ENCODE peak calls at places on chromosomes 13 and 19, in seven cellular contexts. One of them, this sample, is unnamed.

GRCh38 chr19:53157601-53158000 is 1.3 kb downstream of the ZNF347 start:
- DNase-seq in nephron progenitor cell: peak; percentile 24
- DNase-seq in tibial nerve: no peak
- DNase-seq in tibial artery: no peak
- DNase-seq in T-helper 1 cell: no peak
- DNase-seq in MV-4-11: no peak
- DNase-seq in OCI-M1: peak; percentile 48
- DNase-seq in this sample: no peak

GRCh38 chr13:111407381-111408131 is 87.1 kb downstream of the TEX29 start:
- DNase-seq in nephron progenitor cell: no peak
- DNase-seq in tibial nerve: no peak
- DNase-seq in tibial artery: no peak
- DNase-seq in T-helper 1 cell: no peak
- DNase-seq in MV-4-11: no peak
- DNase-seq in OCI-M1: no peak
- DNase-seq in this sample: no peak

GRCh38 chr19:13604902-13605586 is 98.8 kb upstream of the CACNA1A start:
- DNase-seq in nephron progenitor cell: no peak
- DNase-seq in tibial nerve: no peak
- DNase-seq in tibial artery: no peak
- DNase-seq in T-helper 1 cell: no peak
- DNase-seq in MV-4-11: no peak
- DNase-seq in OCI-M1: peak; percentile 90
- DNase-seq in this sample: no peak

GRCh38 chr19:18859676-18860301 is 28.0 kb downstream of the UPF1 start:
- DNase-seq in nephron progenitor cell: no peak
- DNase-seq in tibial nerve: no peak
- DNase-seq in tibial artery: no peak
- DNase-seq in T-helper 1 cell: no peak
- DNase-seq in MV-4-11: no peak
- DNase-seq in OCI-M1: no peak
- DNase-seq in this sample: no peak

GRCh38 chr13:83532809-83533208 is 349.5 kb downstream of the SLITRK1 start:
- DNase-seq in nephron progenitor cell: no peak
- DNase-seq in tibial nerve: no peak
- DNase-seq in tibial artery: no peak
- DNase-seq in T-helper 1 cell: no peak
- DNase-seq in MV-4-11: no peak
- DNase-seq in OCI-M1: no peak
- DNase-seq in this sample: no peak

GRCh38 chr13:20140487-20140886 is 20.4 kb downstream of the GJA3 start:
- DNase-seq in nephron progenitor cell: no peak
- DNase-seq in tibial nerve: no peak
- DNase-seq in tibial artery: no peak
- DNase-seq in T-helper 1 cell: no peak
- DNase-seq in MV-4-11: no peak
- DNase-seq in OCI-M1: no peak
- DNase-seq in this sample: no peak

GRCh38 chr13:65926750-65927171 is 1303.4 kb downstream of the PCDH9 start:
- DNase-seq in nephron progenitor cell: peak; percentile 21
- DNase-seq in tibial nerve: no peak
- DNase-seq in tibial artery: no peak
- DNase-seq in T-helper 1 cell: no peak
- DNase-seq in MV-4-11: no peak
- DNase-seq in OCI-M1: peak; percentile 39
- DNase-seq in this sample: no peak

GRCh38 chr13:36069881-36070366 is 61.3 kb downstream of the DCLK1 start:
- DNase-seq in nephron progenitor cell: no peak
- DNase-seq in tibial nerve: no peak
- DNase-seq in tibial artery: no peak
- DNase-seq in T-helper 1 cell: no peak
- DNase-seq in MV-4-11: no peak
- DNase-seq in OCI-M1: no peak
- DNase-seq in this sample: no peak

GRCh38 chr19:13029893-13030292 is 34.6 kb downstream of the NFIX start:
- DNase-seq in nephron progenitor cell: no peak
- DNase-seq in tibial nerve: no peak
- DNase-seq in tibial artery: peak; percentile 73
- DNase-seq in T-helper 1 cell: no peak
- DNase-seq in MV-4-11: no peak
- DNase-seq in OCI-M1: no peak
- DNase-seq in this sample: no peak

GRCh38 chr19:38684078-38684861 is 36.8 kb downstream of the ACTN4 start:
- DNase-seq in nephron progenitor cell: no peak
- DNase-seq in tibial nerve: peak; percentile 43
- DNase-seq in tibial artery: peak; percentile 94
- DNase-seq in T-helper 1 cell: no peak
- DNase-seq in MV-4-11: peak; percentile 93
- DNase-seq in OCI-M1: peak; percentile 71
- DNase-seq in this sample: no peak

GRCh38 chr19:48770223-48770622 is 14.9 kb downstream of the FGF21 start:
- DNase-seq in nephron progenitor cell: no peak
- DNase-seq in tibial nerve: no peak
- DNase-seq in tibial artery: no peak
- DNase-seq in T-helper 1 cell: no peak
- DNase-seq in MV-4-11: no peak
- DNase-seq in OCI-M1: no peak
- DNase-seq in this sample: no peak

GRCh38 chr19:38632476-38633213 is 13.7 kb downstream of the EIF3K start:
- DNase-seq in nephron progenitor cell: no peak
- DNase-seq in tibial nerve: no peak
- DNase-seq in tibial artery: no peak
- DNase-seq in T-helper 1 cell: no peak
- DNase-seq in MV-4-11: no peak
- DNase-seq in OCI-M1: no peak
- DNase-seq in this sample: no peak

GRCh38 chr13:48731957-48732569 is 78.3 kb downstream of the CYSLTR2 start:
- DNase-seq in nephron progenitor cell: peak; percentile 68
- DNase-seq in tibial nerve: no peak
- DNase-seq in tibial artery: no peak
- DNase-seq in T-helper 1 cell: peak; percentile 19
- DNase-seq in MV-4-11: peak; percentile 44
- DNase-seq in OCI-M1: peak; percentile 79
- DNase-seq in this sample: peak; percentile 69

GRCh38 chr19:900302-901111 is 7.2 kb downstream of the RNU6-9 start:
- DNase-seq in nephron progenitor cell: no peak
- DNase-seq in tibial nerve: no peak
- DNase-seq in tibial artery: no peak
- DNase-seq in T-helper 1 cell: no peak
- DNase-seq in MV-4-11: no peak
- DNase-seq in OCI-M1: no peak
- DNase-seq in this sample: no peak

GRCh38 chr13:29702912-29703351 is 107.4 kb upstream of the SLC7A1 start:
- DNase-seq in nephron progenitor cell: peak; percentile 24
- DNase-seq in tibial nerve: no peak
- DNase-seq in tibial artery: peak; percentile 73
- DNase-seq in T-helper 1 cell: no peak
- DNase-seq in MV-4-11: peak; percentile 54
- DNase-seq in OCI-M1: no peak
- DNase-seq in this sample: peak; percentile 66

GRCh38 chr19:55372316-55373081 is 2.2 kb upstream of the IL11 start:
- DNase-seq in nephron progenitor cell: no peak
- DNase-seq in tibial nerve: no peak
- DNase-seq in tibial artery: no peak
- DNase-seq in T-helper 1 cell: no peak
- DNase-seq in MV-4-11: no peak
- DNase-seq in OCI-M1: no peak
- DNase-seq in this sample: no peak

GRCh38 chr13:38685974-38686571 is 804 bp upstream of the FREM2 start:
- DNase-seq in nephron progenitor cell: peak; percentile 60
- DNase-seq in tibial nerve: no peak
- DNase-seq in tibial artery: no peak
- DNase-seq in T-helper 1 cell: no peak
- DNase-seq in MV-4-11: no peak
- DNase-seq in OCI-M1: peak; percentile 63
- DNase-seq in this sample: no peak

GRCh38 chr19:56314018-56314583 is 538 bp downstream of the ZSCAN5A start:
- DNase-seq in nephron progenitor cell: no peak
- DNase-seq in tibial nerve: no peak
- DNase-seq in tibial artery: no peak
- DNase-seq in T-helper 1 cell: no peak
- DNase-seq in MV-4-11: peak; percentile 71
- DNase-seq in OCI-M1: no peak
- DNase-seq in this sample: no peak

GRCh38 chr19:3270908-3271307 is 46.4 kb downstream of the CELF5 start:
- DNase-seq in nephron progenitor cell: no peak
- DNase-seq in tibial nerve: no peak
- DNase-seq in tibial artery: no peak
- DNase-seq in T-helper 1 cell: no peak
- DNase-seq in MV-4-11: peak; percentile 73
- DNase-seq in OCI-M1: peak; percentile 54
- DNase-seq in this sample: no peak

GRCh38 chr13:28355822-28356371 is 139.0 kb downstream of the FLT1 start:
- DNase-seq in nephron progenitor cell: no peak
- DNase-seq in tibial nerve: no peak
- DNase-seq in tibial artery: no peak
- DNase-seq in T-helper 1 cell: no peak
- DNase-seq in MV-4-11: peak; percentile 81
- DNase-seq in OCI-M1: peak; percentile 14
- DNase-seq in this sample: no peak

GRCh38 chr13:36461472-36461871 is 29.2 kb downstream of the CCNA1 start:
- DNase-seq in nephron progenitor cell: no peak
- DNase-seq in tibial nerve: no peak
- DNase-seq in tibial artery: no peak
- DNase-seq in T-helper 1 cell: no peak
- DNase-seq in MV-4-11: no peak
- DNase-seq in OCI-M1: no peak
- DNase-seq in this sample: no peak

GRCh38 chr13:106569233-106570095 is 1.5 kb upstream of the ARGLU1 start:
- DNase-seq in nephron progenitor cell: no peak
- DNase-seq in tibial nerve: no peak
- DNase-seq in tibial artery: no peak
- DNase-seq in T-helper 1 cell: no peak
- DNase-seq in MV-4-11: no peak
- DNase-seq in OCI-M1: no peak
- DNase-seq in this sample: no peak

GRCh38 chr13:113091891-113092775 is 13.5 kb upstream of the F7 start:
- DNase-seq in nephron progenitor cell: no peak
- DNase-seq in tibial nerve: no peak
- DNase-seq in tibial artery: no peak
- DNase-seq in T-helper 1 cell: no peak
- DNase-seq in MV-4-11: no peak
- DNase-seq in OCI-M1: no peak
- DNase-seq in this sample: no peak

GRCh38 chr19:39182174-39182505 is 14.6 kb upstream of the NCCRP1 start:
- DNase-seq in nephron progenitor cell: no peak
- DNase-seq in tibial nerve: no peak
- DNase-seq in tibial artery: no peak
- DNase-seq in T-helper 1 cell: no peak
- DNase-seq in MV-4-11: no peak
- DNase-seq in OCI-M1: no peak
- DNase-seq in this sample: no peak

GRCh38 chr19:33725567-33725966 is 71.1 kb upstream of the KCTD15 start:
- DNase-seq in nephron progenitor cell: no peak
- DNase-seq in tibial nerve: no peak
- DNase-seq in tibial artery: no peak
- DNase-seq in T-helper 1 cell: no peak
- DNase-seq in MV-4-11: no peak
- DNase-seq in OCI-M1: no peak
- DNase-seq in this sample: no peak

GRCh38 chr19:28330831-28331230 is 882.1 kb downstream of the UQCRFS1 start:
- DNase-seq in nephron progenitor cell: no peak
- DNase-seq in tibial nerve: no peak
- DNase-seq in tibial artery: no peak
- DNase-seq in T-helper 1 cell: no peak
- DNase-seq in MV-4-11: no peak
- DNase-seq in OCI-M1: no peak
- DNase-seq in this sample: no peak

This sample was measured in sciatic nerve.